ENCODE peak calls at places on chromosomes 13 and 19, in seven cellular contexts. One of them, this sample, is unnamed. For H3K4me1, the result is how much of the 10 kb centered on the place peaks cover.

GRCh38 chr13:111893607-111894443 is 173.1 kb upstream of the SOX1 start:
- DNase-seq in ascending aorta: no peak
- DNase-seq in cardiac muscle cell: no peak
- DNase-seq in thyroid gland: no peak
- DNase-seq in heart left ventricle: no peak
- DNase-seq in left lung: no peak
- DNase-seq in small intestine: no peak
- DNase-seq in this sample: no peak

GRCh38 chr13:91946498-91947070 is 548.2 kb downstream of the GPC5 start:
- DNase-seq in ascending aorta: no peak
- DNase-seq in cardiac muscle cell: peak
- DNase-seq in left lung: no peak
- DNase-seq in thyroid gland: no peak
- DNase-seq in heart left ventricle: no peak
- DNase-seq in small intestine: no peak
- DNase-seq in this sample: no peak

GRCh38 chr13:44347905-44348304 is 25.7 kb upstream of the SERP2 start:
- DNase-seq in ascending aorta: no peak
- DNase-seq in left lung: no peak
- DNase-seq in cardiac muscle cell: peak
- DNase-seq in heart left ventricle: no peak
- DNase-seq in thyroid gland: no peak
- DNase-seq in small intestine: no peak
- DNase-seq in this sample: no peak

GRCh38 chr13:102311901-102312300 is 89.9 kb downstream of the FGF14 start:
- DNase-seq in cardiac muscle cell: no peak
- DNase-seq in small intestine: no peak
- DNase-seq in left lung: no peak
- DNase-seq in heart left ventricle: no peak
- DNase-seq in ascending aorta: no peak
- DNase-seq in thyroid gland: no peak
- DNase-seq in this sample: no peak

GRCh38 chr19:6071840-6072239 is 38.5 kb downstream of the RFX2 start:
- DNase-seq in left lung: no peak
- DNase-seq in heart left ventricle: no peak
- DNase-seq in small intestine: no peak
- DNase-seq in thyroid gland: no peak
- DNase-seq in ascending aorta: peak
- DNase-seq in cardiac muscle cell: no peak
- DNase-seq in this sample: no peak

GRCh38 chr13:91768746-91769145 is 370.3 kb downstream of the GPC5 start:
- DNase-seq in thyroid gland: no peak
- DNase-seq in cardiac muscle cell: no peak
- DNase-seq in small intestine: no peak
- DNase-seq in ascending aorta: no peak
- DNase-seq in left lung: no peak
- DNase-seq in heart left ventricle: no peak
- DNase-seq in this sample: no peak

GRCh38 chr13:111630411-111630810 is 310.0 kb downstream of the TEX29 start:
- DNase-seq in heart left ventricle: no peak
- DNase-seq in small intestine: no peak
- DNase-seq in cardiac muscle cell: no peak
- DNase-seq in ascending aorta: no peak
- DNase-seq in left lung: no peak
- DNase-seq in thyroid gland: no peak
- DNase-seq in this sample: no peak

GRCh38 chr13:95352486-95352885 is 51.2 kb upstream of the ABCC4 start:
- DNase-seq in thyroid gland: no peak
- DNase-seq in cardiac muscle cell: no peak
- DNase-seq in heart left ventricle: no peak
- DNase-seq in left lung: no peak
- DNase-seq in small intestine: no peak
- DNase-seq in ascending aorta: no peak
- DNase-seq in this sample: no peak

GRCh38 chr19:8575467-8575997 is 1.7 kb downstream of the MYO1F start:
- DNase-seq in cardiac muscle cell: peak
- DNase-seq in ascending aorta: no peak
- DNase-seq in left lung: no peak
- DNase-seq in small intestine: peak
- DNase-seq in thyroid gland: no peak
- DNase-seq in heart left ventricle: no peak
- DNase-seq in this sample: peak

GRCh38 chr13:101289764-101290163 is 126.5 kb downstream of the NALCN start:
- DNase-seq in heart left ventricle: no peak
- DNase-seq in cardiac muscle cell: peak
- DNase-seq in small intestine: peak
- DNase-seq in left lung: no peak
- DNase-seq in ascending aorta: no peak
- DNase-seq in thyroid gland: peak
- DNase-seq in this sample: no peak

GRCh38 chr19:2586196-2586595 is 110.3 kb downstream of the GADD45B start:
- DNase-seq in thyroid gland: no peak
- DNase-seq in ascending aorta: peak
- DNase-seq in cardiac muscle cell: no peak
- DNase-seq in left lung: no peak
- DNase-seq in small intestine: no peak
- DNase-seq in heart left ventricle: no peak
- DNase-seq in this sample: no peak

GRCh38 chr13:76019421-76020044 is 383.4 kb downstream of the LMO7 start:
- DNase-seq in small intestine: peak
- DNase-seq in thyroid gland: no peak
- DNase-seq in ascending aorta: no peak
- DNase-seq in left lung: no peak
- DNase-seq in heart left ventricle: peak
- DNase-seq in cardiac muscle cell: no peak
- DNase-seq in this sample: no peak

GRCh38 chr13:99970761-99971575 is 599 bp downstream of the ZIC5 start:
- DNase-seq in left lung: no peak
- DNase-seq in cardiac muscle cell: no peak
- DNase-seq in heart left ventricle: no peak
- DNase-seq in thyroid gland: no peak
- DNase-seq in small intestine: no peak
- DNase-seq in ascending aorta: no peak
- DNase-seq in this sample: no peak

GRCh38 chr19:35248310-35249145 is at the start of gene LSR:
- DNase-seq in small intestine: peak
- DNase-seq in ascending aorta: no peak
- DNase-seq in heart left ventricle: no peak
- DNase-seq in left lung: peak
- DNase-seq in thyroid gland: peak
- DNase-seq in cardiac muscle cell: no peak
- DNase-seq in this sample: peak

GRCh38 chr13:44855860-44856259 is 133.4 kb downstream of the NUFIP1 start:
- DNase-seq in cardiac muscle cell: no peak
- DNase-seq in ascending aorta: no peak
- DNase-seq in thyroid gland: no peak
- DNase-seq in left lung: no peak
- DNase-seq in small intestine: no peak
- DNase-seq in heart left ventricle: no peak
- DNase-seq in this sample: no peak

GRCh38 chr19:7679771-7680605 is 645 bp upstream of the TRAPPC5 start:
- DNase-seq in thyroid gland: no peak
- DNase-seq in heart left ventricle: no peak
- DNase-seq in cardiac muscle cell: no peak
- DNase-seq in small intestine: no peak
- DNase-seq in ascending aorta: no peak
- DNase-seq in left lung: no peak
- DNase-seq in this sample: no peak

GRCh38 chr13:109226631-109227030 is 559.8 kb downstream of the IRS2 start:
- DNase-seq in cardiac muscle cell: no peak
- DNase-seq in small intestine: no peak
- DNase-seq in left lung: no peak
- DNase-seq in thyroid gland: no peak
- DNase-seq in heart left ventricle: no peak
- DNase-seq in ascending aorta: no peak
- DNase-seq in this sample: no peak

GRCh38 chr19:18853755-18854427 is 22.1 kb downstream of the UPF1 start:
- DNase-seq in cardiac muscle cell: no peak
- DNase-seq in thyroid gland: no peak
- DNase-seq in small intestine: no peak
- DNase-seq in heart left ventricle: peak
- DNase-seq in left lung: no peak
- DNase-seq in ascending aorta: no peak
- DNase-seq in this sample: no peak

GRCh38 chr13:76965759-76966421 is 17.6 kb downstream of the ACOD1 start:
- DNase-seq in ascending aorta: peak
- DNase-seq in thyroid gland: peak
- DNase-seq in left lung: peak
- DNase-seq in heart left ventricle: no peak
- DNase-seq in small intestine: no peak
- DNase-seq in cardiac muscle cell: peak
- DNase-seq in this sample: no peak

GRCh38 chr13:20828540-20829364 is 55.0 kb upstream of the EEF1AKMT1 start:
- DNase-seq in small intestine: peak
- DNase-seq in left lung: no peak
- DNase-seq in heart left ventricle: no peak
- DNase-seq in thyroid gland: no peak
- DNase-seq in ascending aorta: no peak
- DNase-seq in cardiac muscle cell: peak
- DNase-seq in this sample: peak

GRCh38 chr19:41940443-41941409 is 12.5 kb upstream of the ERFL start:
- DNase-seq in ascending aorta: no peak
- DNase-seq in thyroid gland: no peak
- DNase-seq in left lung: no peak
- DNase-seq in cardiac muscle cell: no peak
- DNase-seq in small intestine: no peak
- DNase-seq in heart left ventricle: no peak
- DNase-seq in this sample: no peak

GRCh38 chr19:46608581-46609345 is 7.6 kb downstream of the CALM3 start:
- DNase-seq in ascending aorta: peak
- DNase-seq in thyroid gland: no peak
- DNase-seq in heart left ventricle: peak
- DNase-seq in cardiac muscle cell: no peak
- DNase-seq in left lung: no peak
- DNase-seq in small intestine: no peak
- DNase-seq in this sample: no peak

GRCh38 chr13:43544011-43544410 is 242.8 kb downstream of the ENOX1 start:
- DNase-seq in thyroid gland: no peak
- DNase-seq in left lung: no peak
- DNase-seq in heart left ventricle: no peak
- DNase-seq in ascending aorta: no peak
- DNase-seq in cardiac muscle cell: peak
- DNase-seq in small intestine: no peak
- DNase-seq in this sample: no peak

GRCh38 chr13:100560498-100561215 is 27.9 kb downstream of the GGACT start:
- DNase-seq in ascending aorta: no peak
- DNase-seq in small intestine: no peak
- DNase-seq in left lung: no peak
- DNase-seq in cardiac muscle cell: no peak
- DNase-seq in heart left ventricle: no peak
- DNase-seq in thyroid gland: no peak
- DNase-seq in this sample: no peak

GRCh38 chr19:6333439-6333838 is at the start of gene ACER1:
- DNase-seq in left lung: no peak
- DNase-seq in ascending aorta: no peak
- DNase-seq in small intestine: no peak
- DNase-seq in heart left ventricle: no peak
- DNase-seq in cardiac muscle cell: no peak
- DNase-seq in thyroid gland: no peak
- DNase-seq in this sample: no peak

GRCh38 chr19:29679598-29680210 is 14.4 kb downstream of the PLEKHF1 start:
- DNase-seq in thyroid gland: no peak
- DNase-seq in ascending aorta: no peak
- DNase-seq in small intestine: no peak
- DNase-seq in heart left ventricle: no peak
- DNase-seq in left lung: no peak
- DNase-seq in cardiac muscle cell: no peak
- DNase-seq in this sample: no peak
- H3K4me1 ChIP-seq in thyroid gland: under half
- H3K4me1 ChIP-seq in ascending aorta: under half
- H3K4me1 ChIP-seq in small intestine: under half
- H3K4me1 ChIP-seq in heart left ventricle: half or more
- H3K4me1 ChIP-seq in left lung: half or more
- H3K4me1 ChIP-seq in cardiac muscle cell: under half
- H3K4me1 ChIP-seq in this sample: half or more

GRCh38 chr19:58566989-58567388 is 6.1 kb downstream of the MZF1 start:
- DNase-seq in small intestine: no peak
- DNase-seq in left lung: no peak
- DNase-seq in ascending aorta: no peak
- DNase-seq in thyroid gland: peak
- DNase-seq in cardiac muscle cell: no peak
- DNase-seq in heart left ventricle: no peak
- DNase-seq in this sample: no peak
- H3K4me1 ChIP-seq in small intestine: under half
- H3K4me1 ChIP-seq in left lung: under half
- H3K4me1 ChIP-seq in ascending aorta: under half
- H3K4me1 ChIP-seq in thyroid gland: under half
- H3K4me1 ChIP-seq in cardiac muscle cell: under half
- H3K4me1 ChIP-seq in heart left ventricle: under half
- H3K4me1 ChIP-seq in this sample: under half

DNA sequence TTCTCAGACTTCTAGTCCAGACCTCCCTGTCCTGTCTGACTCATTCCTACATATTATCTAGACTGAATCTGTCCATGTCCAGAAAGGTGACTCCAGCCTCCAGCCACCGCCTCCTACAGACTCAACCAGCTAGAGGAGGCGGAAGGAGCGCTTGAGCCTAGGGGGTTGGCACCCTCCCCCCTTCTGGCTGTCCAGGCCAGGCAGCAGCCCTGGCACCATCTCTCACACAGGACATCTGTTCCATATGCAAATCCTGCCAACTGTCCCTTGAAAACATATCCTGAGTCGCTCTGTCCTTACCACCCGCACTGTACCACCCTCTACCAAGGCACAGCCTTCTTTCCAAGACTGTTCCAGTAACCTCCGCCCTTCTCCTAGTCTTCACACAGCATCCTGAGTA is 150.7 kb upstream of the WASF3 start:
- DNase-seq in heart left ventricle: no peak
- DNase-seq in small intestine: no peak
- DNase-seq in cardiac muscle cell: no peak
- DNase-seq in thyroid gland: no peak
- DNase-seq in ascending aorta: no peak
- DNase-seq in left lung: no peak
- DNase-seq in this sample: no peak
- H3K4me1 ChIP-seq in heart left ventricle: under half
- H3K4me1 ChIP-seq in small intestine: under half
- H3K4me1 ChIP-seq in cardiac muscle cell: under half
- H3K4me1 ChIP-seq in thyroid gland: under half
- H3K4me1 ChIP-seq in ascending aorta: under half
- H3K4me1 ChIP-seq in left lung: under half
- H3K4me1 ChIP-seq in this sample: under half

DNA sequence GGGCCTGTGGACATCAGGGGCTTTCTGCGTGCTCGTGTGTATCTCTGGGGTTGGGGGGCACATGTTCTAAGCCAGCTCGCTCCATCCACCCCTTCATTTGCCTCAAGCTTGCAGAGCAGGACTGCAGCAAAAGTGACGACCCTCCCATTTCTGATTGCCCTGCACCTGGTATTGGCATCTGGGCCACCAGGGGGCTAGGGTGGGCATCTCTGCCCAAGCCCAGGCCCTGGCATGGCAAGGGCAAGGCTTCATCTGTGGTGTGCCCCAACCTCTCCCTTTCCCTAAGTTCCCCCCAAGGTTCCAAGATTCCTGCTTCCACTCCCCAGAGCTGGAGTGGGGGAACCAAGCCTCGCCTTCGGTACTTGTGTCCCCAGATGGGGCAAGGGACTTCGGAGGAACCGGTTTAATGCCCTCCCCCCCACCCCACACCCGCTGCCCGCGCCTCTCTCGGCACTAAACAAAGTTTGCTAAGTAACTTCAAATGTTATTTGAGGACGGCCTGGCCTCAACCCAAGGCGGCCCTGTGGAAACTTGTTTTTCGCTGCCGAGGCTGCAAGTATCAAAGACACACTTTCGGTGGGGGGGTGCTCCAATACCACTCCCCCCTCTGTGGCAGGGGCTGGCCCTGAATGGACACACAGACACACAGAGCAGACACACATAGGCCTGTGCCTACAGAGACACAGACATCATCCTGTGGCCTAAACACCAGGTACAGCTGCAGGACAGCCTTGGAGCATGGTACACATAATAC is 12.2 kb downstream of the NFIX start:
- DNase-seq in heart left ventricle: peak
- DNase-seq in left lung: peak
- DNase-seq in thyroid gland: peak
- DNase-seq in ascending aorta: peak
- DNase-seq in small intestine: no peak
- DNase-seq in cardiac muscle cell: no peak
- DNase-seq in this sample: no peak
- H3K4me1 ChIP-seq in heart left ventricle: half or more
- H3K4me1 ChIP-seq in left lung: half or more
- H3K4me1 ChIP-seq in thyroid gland: half or more
- H3K4me1 ChIP-seq in ascending aorta: under half
- H3K4me1 ChIP-seq in small intestine: under half
- H3K4me1 ChIP-seq in cardiac muscle cell: under half
- H3K4me1 ChIP-seq in this sample: under half